ENCODE peak calls at places on chromosomes 4 and X, in ten cellular contexts. K, Z, Y, Q, H, M, B, A, F and O are unnamed samples.

GRCh38 chr4:3019471-3019870 is 54.9 kb downstream of the HTT-AS start:
- DNase-seq in K (no peak), Z (no peak), Y (no peak), Q (no peak), H (no peak), M (no peak), B (no peak), A (no peak), F (no peak), O (no peak)

GRCh38 chrX:13489451-13489850 is 80.0 kb upstream of the EGFL6 start:
- DNase-seq in K (no peak), Z (no peak), Y (peak; percentile 38), Q (peak; percentile 79), H (peak; percentile 83), M (no peak), B (no peak), A (no peak), F (peak; percentile 65), O (peak; percentile 35)

GRCh38 chr4:23856630-23857029 is 33.2 kb downstream of the PPARGC1A start:
- DNase-seq in K (no peak), Z (no peak), Y (no peak), Q (peak; percentile 41), H (no peak), M (peak; percentile 62), B (no peak), A (no peak), F (no peak), O (peak; percentile 44)

GRCh38 chr4:141464366-141464765 is 172.0 kb upstream of the IL15 start:
- DNase-seq in K (peak; percentile 55), Z (no peak), Y (no peak), Q (no peak), H (no peak), M (no peak), B (no peak), A (no peak), F (no peak), O (no peak)

GRCh38 chrX:134364711-134365110 is 95.3 kb upstream of the HPRT1 start:
- DNase-seq in K (no peak), Z (no peak), Y (peak; percentile 33), Q (no peak), H (no peak), M (no peak), B (no peak), A (no peak), F (no peak), O (no peak)

GRCh38 chr4:53747401-53747800 is 156.1 kb upstream of the LNX1 start:
- DNase-seq in K (no peak), Z (no peak), Y (no peak), Q (no peak), H (no peak), M (no peak), B (no peak), A (no peak), F (no peak), O (no peak)

GRCh38 chrX:129654652-129655546 is at the start of gene APLN:
- DNase-seq in K (peak; percentile 80), Z (no peak), Y (peak; percentile 19), Q (peak; percentile 77), H (peak; percentile 30), M (peak; percentile 74), B (peak; percentile 56), A (peak; percentile 15), F (peak; percentile 69), O (no peak)

GRCh38 chrX:46444011-46444410 is 101.2 kb downstream of the ZNF674 start:
- DNase-seq in K (no peak), Z (no peak), Y (peak; percentile 89), Q (no peak), H (no peak), M (no peak), B (no peak), A (no peak), F (no peak), O (no peak)

GRCh38 chr4:94451051-94451404 is 714 bp upstream of the PDLIM5 start:
- DNase-seq in K (peak; percentile 26), Z (no peak), Y (no peak), Q (no peak), H (no peak), M (no peak), B (no peak), A (no peak), F (no peak), O (no peak)

GRCh38 chr4:74266081-74266480 is 42.2 kb upstream of the EPGN start:
- DNase-seq in K (no peak), Z (no peak), Y (peak; percentile 18), Q (no peak), H (no peak), M (no peak), B (no peak), A (no peak), F (no peak), O (no peak)

GRCh38 chrX:119541188-119541587 is 24.0 kb downstream of the STEEP1 start:
- DNase-seq in K (no peak), Z (no peak), Y (peak; percentile 86), Q (no peak), H (no peak), M (no peak), B (peak; percentile 8), A (no peak), F (no peak), O (no peak)

GRCh38 chr4:123706961-123707360 is 310.4 kb downstream of the SPRY1 start:
- DNase-seq in K (no peak), Z (no peak), Y (no peak), Q (no peak), H (no peak), M (no peak), B (no peak), A (no peak), F (no peak), O (no peak)

GRCh38 chr4:155773196-155773800 is 14.5 kb downstream of the GUCY1B1 start:
- DNase-seq in K (no peak), Z (no peak), Y (no peak), Q (no peak), H (no peak), M (no peak), B (no peak), A (no peak), F (no peak), O (no peak)

GRCh38 chr4:176601156-176601555 is 191.6 kb downstream of the VEGFC start:
- DNase-seq in K (no peak), Z (no peak), Y (no peak), Q (no peak), H (no peak), M (no peak), B (no peak), A (no peak), F (no peak), O (no peak)

GRCh38 chrX:41442824-41443560 is 4.2 kb upstream of the NYX start:
- DNase-seq in K (no peak), Z (no peak), Y (no peak), Q (no peak), H (no peak), M (no peak), B (peak; percentile 41), A (no peak), F (no peak), O (no peak)

GRCh38 chr4:53730431-53730830 is 139.1 kb upstream of the LNX1 start:
- DNase-seq in K (no peak), Z (no peak), Y (no peak), Q (no peak), H (no peak), M (no peak), B (no peak), A (no peak), F (no peak), O (no peak)

GRCh38 chrX:132651411-132652086 is 162.7 kb upstream of the MBNL3 start:
- DNase-seq in K (no peak), Z (no peak), Y (peak; percentile 2), Q (no peak), H (no peak), M (no peak), B (no peak), A (no peak), F (no peak), O (no peak)

DNA sequence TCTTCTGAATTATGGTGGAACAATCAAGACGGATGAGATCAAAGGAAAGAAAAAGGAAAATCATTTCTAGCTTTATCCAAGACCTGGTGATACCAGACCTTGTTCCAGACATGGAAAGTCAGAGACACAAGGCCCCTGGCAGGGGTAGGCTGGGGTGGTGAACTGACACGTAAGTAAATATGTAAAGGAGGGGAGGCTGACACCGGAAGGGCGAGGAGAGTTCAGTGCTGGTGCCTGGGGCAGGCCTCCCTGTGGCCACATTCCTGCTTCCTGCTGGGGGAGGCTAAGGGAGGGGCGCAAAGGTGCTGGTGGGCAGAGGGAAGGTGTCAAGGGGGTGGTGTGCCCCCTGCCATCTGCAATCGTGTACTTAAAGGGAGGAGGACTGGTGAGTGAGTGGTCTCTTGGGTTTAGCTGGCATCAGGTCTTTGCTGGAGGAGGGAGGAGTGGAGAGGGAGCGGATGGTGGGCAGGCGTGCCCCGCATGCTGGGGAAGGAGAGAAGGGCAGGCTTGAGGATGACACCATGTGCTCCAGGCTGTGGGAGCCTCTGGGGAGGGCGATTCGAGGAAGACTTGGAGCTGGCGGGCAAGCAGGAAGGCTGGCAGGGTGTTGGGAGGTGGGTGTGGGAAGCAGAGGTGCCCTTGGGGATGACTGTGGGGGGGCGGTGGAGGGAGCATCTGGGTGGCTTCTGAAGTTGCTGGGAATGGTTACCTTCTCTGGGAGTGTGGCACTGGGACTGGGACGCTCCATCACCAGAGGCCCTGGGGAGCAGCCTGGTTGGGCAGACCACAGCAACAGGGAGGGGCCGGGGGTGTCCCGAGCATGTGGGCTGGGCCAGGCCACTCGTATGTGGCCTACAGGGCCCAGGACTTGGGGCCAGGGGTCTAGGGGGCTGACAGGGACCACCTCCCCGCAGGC is 30.6 kb upstream of the AFAP1 start:
- DNase-seq in K (peak; percentile 42), Z (no peak), Y (peak; percentile 58), Q (peak; percentile 55), H (no peak), M (no peak), B (no peak), A (no peak), F (no peak), O (no peak)
- H3K4me1 ChIP-seq in K (peaks cover 31% of the 10 kb centered on the region), Z (peaks cover 7% of the 10 kb centered on the region), Y (peaks cover 38% of the 10 kb centered on the region), Q (no peaks in the 10 kb centered on the region), H (peaks cover 50% of the 10 kb centered on the region), M (no peaks in the 10 kb centered on the region), B (peaks cover 9% of the 10 kb centered on the region), A (no peaks in the 10 kb centered on the region), F (peaks cover 44% of the 10 kb centered on the region), O (peaks cover 4% of the 10 kb centered on the region)

GRCh38 chr4:146029939-146030710 is 91.5 kb upstream of the ZNF827 start:
- DNase-seq in K (no peak), Z (no peak), Y (no peak), Q (no peak), H (no peak), M (no peak), B (peak; percentile 70), A (no peak), F (no peak), O (no peak)
- H3K4me3 ChIP-seq in K (no peak overlapping the region), Z (no peak overlapping the region), Y (no peak overlapping the region), Q (no peak overlapping the region), H (no peak overlapping the region), M (no peak overlapping the region), B (no peak overlapping the region), A (no peak overlapping the region), F (no peak overlapping the region), O (no peak overlapping the region)

GRCh38 chr4:80192252-80192866 is 4.9 kb upstream of the PRDM8 start:
- DNase-seq in K (no peak), Z (no peak), Y (no peak), Q (no peak), H (no peak), M (no peak), B (no peak), A (no peak), F (no peak), O (no peak)
- H3K27me3 ChIP-seq in K (no peaks in the 10 kb centered on the region), Z (peaks cover 91% of the 10 kb centered on the region), Y (no peaks in the 10 kb centered on the region), Q (peaks cover 7% of the 10 kb centered on the region), H (no peaks in the 10 kb centered on the region), M (peaks cover 11% of the 10 kb centered on the region), B (peaks cover 100% of the 10 kb centered on the region), A (no peaks in the 10 kb centered on the region), F (peaks cover 5% of the 10 kb centered on the region), O (peaks cover 4% of the 10 kb centered on the region)

GRCh38 chr4:101555341-101555880 is 208.1 kb upstream of the PPP3CA start:
- DNase-seq in K (no peak), Z (no peak), Y (no peak), Q (no peak), H (no peak), M (no peak), B (no peak), A (no peak), F (no peak), O (no peak)
- H3K4me1 ChIP-seq in K (no peaks in the 10 kb centered on the region), Z (no peaks in the 10 kb centered on the region), Y (no peaks in the 10 kb centered on the region), Q (no peaks in the 10 kb centered on the region), H (no peaks in the 10 kb centered on the region), M (no peaks in the 10 kb centered on the region), B (no peaks in the 10 kb centered on the region), A (no peaks in the 10 kb centered on the region), F (no peaks in the 10 kb centered on the region), O (no peaks in the 10 kb centered on the region)